ENCODE peak calls at places on chromosomes 5 and 9, in six cellular contexts. S is natural killer cell, R is cortex of kidney, H is AG10803, G is NB4, V is tibial artery. B is an unnamed sample.

GRCh38 chr9:97772145-97772544 is 75.0 kb upstream of the XPA start:
- DNase-seq in S (no peak), R (no peak), H (no peak), G (no peak), V (no peak), B (no peak)

GRCh38 chr5:68007446-68007845 is 208.1 kb upstream of the PIK3R1 start:
- DNase-seq in S (no peak), R (no peak), H (peak), G (peak), V (peak), B (peak)

GRCh38 chr9:94144394-94144793 is 60.1 kb downstream of the PTPDC1 start:
- DNase-seq in S (no peak), R (no peak), H (peak), G (no peak), V (no peak), B (no peak)

GRCh38 chr9:20441704-20442423 is 180.4 kb downstream of the MLLT3 start:
- DNase-seq in S (no peak), R (no peak), H (no peak), G (no peak), V (no peak), B (no peak)

GRCh38 chr9:78866228-78867132 is 569.6 kb downstream of the PSAT1 start:
- DNase-seq in S (no peak), R (no peak), H (peak), G (no peak), V (no peak), B (peak)

GRCh38 chr5:134552301-134552700 is 26.8 kb downstream of the JADE2 start:
- DNase-seq in S (no peak), R (no peak), H (peak), G (no peak), V (peak), B (peak)

GRCh38 chr5:142845954-142846398 is 75.8 kb downstream of the ARHGAP26 start:
- DNase-seq in S (no peak), R (no peak), H (no peak), G (no peak), V (no peak), B (no peak)

GRCh38 chr9:74458832-74459231 is 38.3 kb upstream of the RORB start:
- DNase-seq in S (no peak), R (no peak), H (no peak), G (no peak), V (no peak), B (no peak)

GRCh38 chr9:137140151-137141012 is 1.4 kb downstream of the GRIN1 start:
- DNase-seq in S (no peak), R (no peak), H (no peak), G (no peak), V (no peak), B (no peak)

GRCh38 chr9:77673912-77674791 is 26.0 kb upstream of the GNA14 start:
- DNase-seq in S (no peak), R (no peak), H (peak), G (peak), V (no peak), B (no peak)

GRCh38 chr5:150458819-150459557 is 9.4 kb upstream of the RPS14 start:
- DNase-seq in S (peak), R (no peak), H (peak), G (peak), V (peak), B (peak)

GRCh38 chr9:69171049-69171448 is 3.0 kb upstream of the TJP2 start:
- DNase-seq in S (no peak), R (no peak), H (no peak), G (no peak), V (no peak), B (no peak)

GRCh38 chr9:128034821-128035764 is 32.0 kb downstream of the NAIF1 start:
- DNase-seq in S (peak), R (no peak), H (peak), G (peak), V (peak), B (peak)

GRCh38 chr5:159330131-159330530 is at the start of gene IL12B:
- DNase-seq in S (no peak), R (no peak), H (peak), G (no peak), V (no peak), B (no peak)

GRCh38 chr9:113577525-113578261 is 114.2 kb downstream of the RGS3 start:
- DNase-seq in S (no peak), R (no peak), H (peak), G (peak), V (no peak), B (peak)

GRCh38 chr5:143741418-143741817 is 70.5 kb upstream of the HMHB1 start:
- DNase-seq in S (no peak), R (no peak), H (no peak), G (peak), V (no peak), B (no peak)

GRCh38 chr5:66248874-66249273 is 104.8 kb downstream of the SREK1 start:
- DNase-seq in S (no peak), R (no peak), H (no peak), G (no peak), V (no peak), B (no peak)

GRCh38 chr5:76849767-76850291 is at the start of gene S100Z:
- DNase-seq in S (no peak), R (no peak), H (no peak), G (peak), V (no peak), B (no peak)

GRCh38 chr5:137743031-137743640 is 7.2 kb upstream of the KLHL3 start:
- DNase-seq in S (no peak), R (no peak), H (peak), G (peak), V (no peak), B (peak)

GRCh38 chr9:16100596-16101091 is 547.8 kb downstream of the CCDC171 start:
- DNase-seq in S (no peak), R (no peak), H (no peak), G (peak), V (peak), B (peak)

GRCh38 chr5:133970325-133970671 is 1.9 kb upstream of the C5orf15 start:
- DNase-seq in S (no peak), R (no peak), H (no peak), G (no peak), V (no peak), B (no peak)

GRCh38 chr5:129904102-129904666 is at the start of gene CHSY3:
- DNase-seq in S (no peak), R (no peak), H (peak), G (peak), V (peak), B (peak)

GRCh38 chr5:76657091-76657490 is 33.9 kb upstream of the F2RL2 start:
- DNase-seq in S (no peak), R (no peak), H (no peak), G (no peak), V (no peak), B (no peak)

GRCh38 chr5:27130587-27130986 is 92.2 kb upstream of the CDH9 start:
- DNase-seq in S (no peak), R (no peak), H (peak), G (no peak), V (no peak), B (no peak)

GRCh38 chr5:129973716-129974426 is 69.6 kb downstream of the CHSY3 start:
- DNase-seq in S (no peak), R (no peak), H (peak), G (no peak), V (no peak), B (peak)

GRCh38 chr9:108939975-108940374 is 5.8 kb downstream of the ABITRAM start:
- DNase-seq in S (no peak), R (no peak), H (no peak), G (no peak), V (no peak), B (no peak)

GRCh38 chr9:35490155-35490909 is 421 bp downstream of the RUSC2 start:
- DNase-seq in S (no peak), R (no peak), H (no peak), G (no peak), V (no peak), B (no peak)

B was measured in brain microvascular endothelial cell.